ENCODE peak calls at places on chromosomes 3 and 15, in ten cellular contexts. One of them, this sample, is unnamed. For H3K27me3 and H3K4me1, the result is how much of the 10 kb centered on the place peaks cover.

GRCh38 chr3:46112984-46113383 is 85.7 kb upstream of the XCR1 start:
- DNase-seq in astrocyte: no peak
- DNase-seq in GM23338: no peak
- DNase-seq in upper lobe of right lung: no peak
- DNase-seq in SK-N-SH: no peak
- DNase-seq in CD8-positive, alpha-beta T cell: no peak
- DNase-seq in foreskin keratinocyte: peak
- DNase-seq in colonic mucosa: no peak
- DNase-seq in neural progenitor cell: no peak
- DNase-seq in heart right ventricle: no peak
- DNase-seq in this sample: no peak

GRCh38 chr3:48409291-48410201 is 20.3 kb downstream of the PLXNB1 start:
- DNase-seq in upper lobe of right lung: peak
- DNase-seq in GM23338: no peak
- DNase-seq in colonic mucosa: peak
- DNase-seq in foreskin keratinocyte: no peak
- DNase-seq in SK-N-SH: peak
- DNase-seq in heart right ventricle: no peak
- DNase-seq in CD8-positive, alpha-beta T cell: no peak
- DNase-seq in neural progenitor cell: no peak
- DNase-seq in astrocyte: no peak
- DNase-seq in this sample: peak

GRCh38 chr15:41494190-41494921 is 682 bp downstream of the ITPKA start:
- DNase-seq in upper lobe of right lung: peak
- DNase-seq in GM23338: peak
- DNase-seq in heart right ventricle: no peak
- DNase-seq in SK-N-SH: peak
- DNase-seq in foreskin keratinocyte: no peak
- DNase-seq in colonic mucosa: peak
- DNase-seq in neural progenitor cell: peak
- DNase-seq in CD8-positive, alpha-beta T cell: no peak
- DNase-seq in astrocyte: no peak
- DNase-seq in this sample: peak

GRCh38 chr15:34754674-34755418 is at the start of gene GJD2:
- DNase-seq in neural progenitor cell: peak
- DNase-seq in astrocyte: no peak
- DNase-seq in foreskin keratinocyte: no peak
- DNase-seq in upper lobe of right lung: no peak
- DNase-seq in heart right ventricle: no peak
- DNase-seq in GM23338: peak
- DNase-seq in CD8-positive, alpha-beta T cell: no peak
- DNase-seq in SK-N-SH: peak
- DNase-seq in colonic mucosa: no peak
- DNase-seq in this sample: no peak

GRCh38 chr3:48881652-48882114 is 17.0 kb downstream of the SLC25A20 start:
- DNase-seq in GM23338: no peak
- DNase-seq in neural progenitor cell: no peak
- DNase-seq in colonic mucosa: no peak
- DNase-seq in CD8-positive, alpha-beta T cell: no peak
- DNase-seq in astrocyte: no peak
- DNase-seq in foreskin keratinocyte: no peak
- DNase-seq in heart right ventricle: no peak
- DNase-seq in SK-N-SH: no peak
- DNase-seq in upper lobe of right lung: no peak
- DNase-seq in this sample: no peak

GRCh38 chr15:29045717-29046116 is 159.9 kb downstream of the APBA2 start:
- DNase-seq in CD8-positive, alpha-beta T cell: no peak
- DNase-seq in foreskin keratinocyte: no peak
- DNase-seq in heart right ventricle: no peak
- DNase-seq in colonic mucosa: no peak
- DNase-seq in GM23338: no peak
- DNase-seq in SK-N-SH: no peak
- DNase-seq in upper lobe of right lung: no peak
- DNase-seq in astrocyte: peak
- DNase-seq in neural progenitor cell: no peak
- DNase-seq in this sample: no peak

GRCh38 chr15:52085289-52085688 is 27.3 kb downstream of the BCL2L10 start:
- DNase-seq in foreskin keratinocyte: no peak
- DNase-seq in CD8-positive, alpha-beta T cell: no peak
- DNase-seq in colonic mucosa: no peak
- DNase-seq in GM23338: no peak
- DNase-seq in upper lobe of right lung: no peak
- DNase-seq in SK-N-SH: no peak
- DNase-seq in neural progenitor cell: no peak
- DNase-seq in astrocyte: no peak
- DNase-seq in heart right ventricle: no peak
- DNase-seq in this sample: no peak

GRCh38 chr3:71601811-71602210 is 18.3 kb upstream of the FOXP1 start:
- DNase-seq in neural progenitor cell: no peak
- DNase-seq in SK-N-SH: no peak
- DNase-seq in foreskin keratinocyte: peak
- DNase-seq in GM23338: no peak
- DNase-seq in astrocyte: peak
- DNase-seq in heart right ventricle: no peak
- DNase-seq in CD8-positive, alpha-beta T cell: no peak
- DNase-seq in colonic mucosa: no peak
- DNase-seq in upper lobe of right lung: no peak
- DNase-seq in this sample: no peak

GRCh38 chr3:191356586-191357439 is 26.5 kb upstream of the UTS2B start:
- DNase-seq in heart right ventricle: no peak
- DNase-seq in SK-N-SH: no peak
- DNase-seq in neural progenitor cell: no peak
- DNase-seq in GM23338: peak
- DNase-seq in astrocyte: peak
- DNase-seq in CD8-positive, alpha-beta T cell: no peak
- DNase-seq in foreskin keratinocyte: peak
- DNase-seq in colonic mucosa: no peak
- DNase-seq in upper lobe of right lung: no peak
- DNase-seq in this sample: peak

DNA sequence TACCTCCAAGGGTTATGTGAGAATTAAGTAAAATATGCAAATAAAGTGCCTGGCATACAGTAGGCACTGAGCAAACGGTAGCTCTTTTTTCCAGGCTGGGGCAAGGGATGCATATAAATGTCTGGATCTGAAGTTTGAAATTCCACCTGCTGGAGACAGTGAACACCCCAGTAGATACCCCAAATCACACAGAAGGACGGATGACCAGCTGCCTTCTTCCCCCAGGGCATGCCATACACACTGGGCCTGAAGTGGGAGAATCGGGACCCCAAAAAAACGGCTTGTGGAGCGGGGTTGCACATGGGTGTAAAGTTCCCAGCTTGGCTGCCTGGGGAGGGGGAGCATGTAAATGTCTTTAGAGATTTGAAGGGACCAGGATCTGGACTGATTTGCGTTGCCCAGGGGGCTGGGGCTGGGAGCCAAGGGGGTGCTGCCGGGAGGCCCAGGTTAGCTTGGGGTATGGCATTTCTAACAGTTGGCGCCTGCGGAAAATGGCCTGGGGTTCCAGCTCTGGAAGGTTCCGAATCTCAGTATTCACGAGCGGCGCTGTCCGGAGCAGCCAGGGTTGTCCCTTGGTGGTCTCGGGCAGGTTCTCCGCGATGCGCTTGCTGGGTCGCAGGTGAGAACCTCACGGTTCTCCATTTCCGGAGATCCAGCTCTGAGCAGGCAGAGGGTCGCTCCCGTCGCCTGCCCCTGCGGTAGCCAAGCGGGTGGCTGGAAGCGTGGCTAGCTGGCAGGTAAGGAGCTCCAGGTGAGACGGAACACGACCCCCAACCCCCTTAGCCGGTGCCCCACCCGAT is 42.6 kb upstream of the POLG start:
- DNase-seq in neural progenitor cell: peak
- DNase-seq in heart right ventricle: no peak
- DNase-seq in astrocyte: no peak
- DNase-seq in CD8-positive, alpha-beta T cell: no peak
- DNase-seq in colonic mucosa: no peak
- DNase-seq in GM23338: peak
- DNase-seq in foreskin keratinocyte: no peak
- DNase-seq in SK-N-SH: no peak
- DNase-seq in upper lobe of right lung: no peak
- DNase-seq in this sample: no peak
- H3K27me3 ChIP-seq in neural progenitor cell: half or more
- H3K27me3 ChIP-seq in heart right ventricle: half or more
- H3K27me3 ChIP-seq in astrocyte: half or more
- H3K27me3 ChIP-seq in CD8-positive, alpha-beta T cell: under half
- H3K27me3 ChIP-seq in colonic mucosa: half or more
- H3K27me3 ChIP-seq in GM23338: half or more
- H3K27me3 ChIP-seq in foreskin keratinocyte: half or more
- H3K27me3 ChIP-seq in SK-N-SH: under half
- H3K27me3 ChIP-seq in upper lobe of right lung: half or more
- H3K27me3 ChIP-seq in this sample: under half

GRCh38 chr3:94069242-94069813 is 6.5 kb downstream of the NSUN3 start:
- DNase-seq in upper lobe of right lung: no peak
- DNase-seq in foreskin keratinocyte: no peak
- DNase-seq in CD8-positive, alpha-beta T cell: no peak
- DNase-seq in GM23338: peak
- DNase-seq in SK-N-SH: peak
- DNase-seq in heart right ventricle: no peak
- DNase-seq in colonic mucosa: no peak
- DNase-seq in neural progenitor cell: no peak
- DNase-seq in astrocyte: peak
- DNase-seq in this sample: no peak
- TF ChIP-seq CTCF in upper lobe of right lung: peak
- TF ChIP-seq CTCF in foreskin keratinocyte: peak
- TF ChIP-seq CTCF in CD8-positive, alpha-beta T cell: peak
- TF ChIP-seq CTCF in GM23338: no peak
- TF ChIP-seq CTCF in SK-N-SH: peak
- TF ChIP-seq CTCF in heart right ventricle: peak
- TF ChIP-seq CTCF in colonic mucosa: peak
- TF ChIP-seq CTCF in neural progenitor cell: peak
- TF ChIP-seq CTCF in astrocyte: peak
- TF ChIP-seq CTCF in this sample: peak

GRCh38 chr15:93049233-93049632 is 39.8 kb downstream of the RGMA start:
- DNase-seq in colonic mucosa: no peak
- DNase-seq in foreskin keratinocyte: no peak
- DNase-seq in neural progenitor cell: no peak
- DNase-seq in GM23338: no peak
- DNase-seq in astrocyte: no peak
- DNase-seq in SK-N-SH: no peak
- DNase-seq in upper lobe of right lung: no peak
- DNase-seq in CD8-positive, alpha-beta T cell: no peak
- DNase-seq in heart right ventricle: no peak
- DNase-seq in this sample: no peak

GRCh38 chr15:93049914-93050534 is 39.0 kb downstream of the RGMA start:
- DNase-seq in CD8-positive, alpha-beta T cell: no peak
- DNase-seq in neural progenitor cell: no peak
- DNase-seq in SK-N-SH: no peak
- DNase-seq in foreskin keratinocyte: no peak
- DNase-seq in heart right ventricle: no peak
- DNase-seq in GM23338: no peak
- DNase-seq in upper lobe of right lung: no peak
- DNase-seq in colonic mucosa: no peak
- DNase-seq in astrocyte: no peak
- DNase-seq in this sample: no peak

GRCh38 chr15:93052090-93052892 is 36.7 kb downstream of the RGMA start:
- DNase-seq in SK-N-SH: no peak
- DNase-seq in foreskin keratinocyte: no peak
- DNase-seq in GM23338: no peak
- DNase-seq in upper lobe of right lung: no peak
- DNase-seq in astrocyte: no peak
- DNase-seq in colonic mucosa: no peak
- DNase-seq in heart right ventricle: no peak
- DNase-seq in neural progenitor cell: no peak
- DNase-seq in CD8-positive, alpha-beta T cell: no peak
- DNase-seq in this sample: no peak

GRCh38 chr15:93050648-93051047 is 38.4 kb downstream of the RGMA start:
- DNase-seq in upper lobe of right lung: no peak
- DNase-seq in astrocyte: no peak
- DNase-seq in foreskin keratinocyte: no peak
- DNase-seq in GM23338: no peak
- DNase-seq in heart right ventricle: no peak
- DNase-seq in colonic mucosa: no peak
- DNase-seq in CD8-positive, alpha-beta T cell: no peak
- DNase-seq in SK-N-SH: no peak
- DNase-seq in neural progenitor cell: no peak
- DNase-seq in this sample: no peak

DNA sequence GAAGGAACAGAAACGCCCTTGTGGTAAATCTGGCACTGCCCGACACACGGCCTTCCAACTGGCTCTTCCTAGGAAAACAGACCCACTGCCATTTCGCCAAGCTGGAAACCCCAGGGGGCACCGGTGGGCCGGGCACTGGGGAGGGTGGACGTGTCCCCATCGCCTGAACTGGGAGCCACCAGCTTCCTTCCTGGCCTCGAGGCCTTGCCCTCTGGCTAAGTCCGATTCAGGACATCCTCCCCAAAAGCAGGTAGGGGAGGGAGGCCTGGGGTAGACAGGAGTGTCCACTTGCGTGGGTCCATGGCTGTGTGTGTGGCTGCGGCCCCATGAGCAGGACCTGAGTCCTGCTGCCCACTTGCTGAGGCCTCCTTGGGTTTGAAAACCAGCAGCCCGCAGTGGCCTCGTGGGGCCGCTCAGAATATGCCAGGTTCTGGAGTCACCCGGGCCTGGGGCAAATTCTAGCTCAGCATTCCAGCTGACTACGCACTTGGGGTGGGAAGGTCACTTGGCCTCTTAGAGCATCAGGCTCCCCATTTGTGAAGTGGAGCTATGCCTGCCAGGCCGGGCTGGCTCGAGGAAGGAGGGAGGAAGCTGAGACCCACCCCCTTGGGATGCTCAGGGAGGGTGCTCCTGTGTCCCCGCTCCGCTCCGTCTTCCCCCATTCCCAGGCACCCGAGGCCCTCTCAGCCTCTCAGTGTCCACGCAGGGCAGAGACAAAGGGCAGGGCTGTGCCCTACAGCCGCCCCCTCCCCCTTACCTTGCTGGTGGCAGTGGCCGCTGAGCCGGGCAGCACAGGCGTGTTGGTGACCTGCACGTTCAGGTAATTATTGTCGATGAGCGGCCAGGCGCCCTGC is 37.5 kb downstream of the RGMA start:
- DNase-seq in CD8-positive, alpha-beta T cell: no peak
- DNase-seq in colonic mucosa: no peak
- DNase-seq in heart right ventricle: no peak
- DNase-seq in SK-N-SH: no peak
- DNase-seq in neural progenitor cell: no peak
- DNase-seq in GM23338: no peak
- DNase-seq in upper lobe of right lung: no peak
- DNase-seq in foreskin keratinocyte: no peak
- DNase-seq in astrocyte: no peak
- DNase-seq in this sample: no peak
- H3K4me1 ChIP-seq in CD8-positive, alpha-beta T cell: under half
- H3K4me1 ChIP-seq in colonic mucosa: under half
- H3K4me1 ChIP-seq in heart right ventricle: under half
- H3K4me1 ChIP-seq in SK-N-SH: under half
- H3K4me1 ChIP-seq in neural progenitor cell: under half
- H3K4me1 ChIP-seq in GM23338: under half
- H3K4me1 ChIP-seq in upper lobe of right lung: under half
- H3K4me1 ChIP-seq in foreskin keratinocyte: under half
- H3K4me1 ChIP-seq in astrocyte: under half
- H3K4me1 ChIP-seq in this sample: under half

DNA sequence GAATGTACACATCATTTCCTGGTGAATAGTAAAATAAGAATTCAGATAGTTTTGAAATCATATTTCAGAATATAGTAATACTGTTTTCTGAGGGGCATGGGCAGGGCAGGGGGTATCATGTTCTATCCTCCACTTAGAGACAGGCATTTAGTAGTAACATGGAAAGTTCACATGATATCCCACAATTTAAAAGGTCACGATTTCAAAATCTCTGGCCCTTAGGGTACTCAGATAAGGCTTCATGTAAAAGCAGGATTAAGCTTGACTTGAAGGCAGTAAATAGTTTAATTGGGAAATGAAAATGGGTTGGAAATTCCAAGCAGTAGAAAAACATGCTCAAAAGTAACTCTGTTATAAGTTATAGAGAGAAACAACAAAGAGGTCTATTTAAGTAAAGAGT is 353.2 kb upstream of the AGTR1 start:
- DNase-seq in neural progenitor cell: no peak
- DNase-seq in CD8-positive, alpha-beta T cell: no peak
- DNase-seq in foreskin keratinocyte: no peak
- DNase-seq in colonic mucosa: no peak
- DNase-seq in SK-N-SH: no peak
- DNase-seq in GM23338: no peak
- DNase-seq in upper lobe of right lung: no peak
- DNase-seq in astrocyte: no peak
- DNase-seq in heart right ventricle: no peak
- DNase-seq in this sample: no peak
- H3K27me3 ChIP-seq in neural progenitor cell: under half
- H3K27me3 ChIP-seq in CD8-positive, alpha-beta T cell: under half
- H3K27me3 ChIP-seq in foreskin keratinocyte: under half
- H3K27me3 ChIP-seq in colonic mucosa: under half
- H3K27me3 ChIP-seq in SK-N-SH: under half
- H3K27me3 ChIP-seq in GM23338: under half
- H3K27me3 ChIP-seq in upper lobe of right lung: under half
- H3K27me3 ChIP-seq in astrocyte: under half
- H3K27me3 ChIP-seq in heart right ventricle: under half
- H3K27me3 ChIP-seq in this sample: under half

This sample was measured in testis.